ENCODE peak calls at places on chromosomes 16 and 17, in eight cellular contexts. Y is AG08396; Z is CD8-positive, alpha-beta memory T cell; H is thyroid gland; P is thoracic aorta; A is A549; G is mesenteric fat pad; M is SJCRH30. L is an unnamed sample.

GRCh38 chr16:85936761-85937343 is 37.9 kb downstream of the IRF8 start:
- DNase-seq in G (no peak), H (peak; percentile 67), P (no peak), Z (no peak), A (no peak), Y (no peak), M (no peak), L (peak; percentile 11)

GRCh38 chr16:54722210-54722676 is 208.4 kb upstream of the IRX5 start:
- DNase-seq in G (no peak), P (no peak), Y (no peak), H (no peak), Z (no peak), M (no peak), A (no peak), L (no peak)

GRCh38 chr17:17938388-17939107 is 33.7 kb downstream of the TOM1L2 start:
- DNase-seq in P (no peak), G (peak; percentile 26), A (no peak), M (no peak), Y (no peak), Z (no peak), H (no peak), L (no peak)

GRCh38 chr16:80518436-80518835 is 22.4 kb upstream of the DYNLRB2 start:
- DNase-seq in A (no peak), M (no peak), G (no peak), P (no peak), Y (no peak), Z (peak; percentile 58), H (no peak), L (peak; percentile 31)

GRCh38 chr16:11233727-11234376 is 22.2 kb downstream of the SOCS1 start:
- DNase-seq in M (no peak), Z (no peak), G (no peak), H (no peak), P (no peak), A (no peak), Y (no peak), L (no peak)

GRCh38 chr17:76123749-76124581 is 17.1 kb downstream of the FOXJ1 start:
- DNase-seq in A (no peak), P (no peak), Z (no peak), Y (peak; percentile 6), M (no peak), H (no peak), G (no peak), L (no peak)

GRCh38 chr17:35555695-35556094 is 4.9 kb downstream of the SLFN14 start:
- DNase-seq in P (no peak), A (no peak), H (no peak), G (no peak), Z (no peak), Y (no peak), M (no peak), L (no peak)

GRCh38 chr16:67942200-67942509 is 1.8 kb downstream of the LCAT start:
- DNase-seq in H (no peak), A (peak; percentile 67), M (peak; percentile 31), P (no peak), Z (no peak), G (no peak), Y (peak; percentile 66), L (peak; percentile 39)

GRCh38 chr16:53745126-53745525 is 41.2 kb downstream of the FTO start:
- DNase-seq in G (no peak), P (no peak), A (no peak), H (no peak), M (no peak), Y (no peak), Z (no peak), L (peak; percentile 45)

GRCh38 chr17:1002412-1002753 is 5.5 kb downstream of the TIMM22 start:
- DNase-seq in Y (no peak), P (no peak), A (no peak), H (no peak), G (no peak), Z (no peak), M (no peak), L (peak; percentile 72)

GRCh38 chr17:57595942-57596695 is 149.0 kb downstream of the CCDC182 start:
- DNase-seq in A (no peak), M (no peak), Y (no peak), H (no peak), Z (no peak), G (no peak), P (no peak), L (no peak)

GRCh38 chr17:6443692-6444572 is at the start of gene PIMREG:
- DNase-seq in P (peak; percentile 86), M (peak; percentile 96), Z (peak; percentile 88), H (peak; percentile 96), G (peak; percentile 99), Y (peak; percentile 99), A (peak; percentile 96), L (peak; percentile 85)

GRCh38 chr17:50722746-50723145 is 3.3 kb downstream of the LUC7L3 start:
- DNase-seq in Z (no peak), M (no peak), G (no peak), A (no peak), H (no peak), P (no peak), Y (no peak), L (no peak)

GRCh38 chr17:79699386-79700036 is 31.2 kb upstream of the ENPP7 start:
- DNase-seq in P (no peak), M (no peak), Z (no peak), A (no peak), H (no peak), G (no peak), Y (no peak), L (no peak)

GRCh38 chr16:51538707-51539604 is 387.9 kb upstream of the SALL1 start:
- DNase-seq in G (no peak), Y (peak; percentile 77), H (peak; percentile 18), P (no peak), M (peak; percentile 39), Z (no peak), A (peak; percentile 88), L (peak; percentile 97)

GRCh38 chr17:19482571-19482970 is 51.1 kb upstream of the SLC47A1 start:
- DNase-seq in A (no peak), M (no peak), Z (no peak), P (no peak), Y (no peak), H (no peak), G (no peak), L (peak; percentile 34)

GRCh38 chr16:10466861-10467260 is 81.0 kb downstream of the ATF7IP2 start:
- DNase-seq in A (no peak), Z (no peak), M (no peak), H (no peak), P (no peak), G (no peak), Y (no peak), L (no peak)

GRCh38 chr16:66742409-66742808 is 9.0 kb downstream of the DYNC1LI2 start:
- DNase-seq in G (no peak), A (no peak), P (no peak), M (no peak), H (no peak), Y (no peak), Z (no peak), L (no peak)

GRCh38 chr17:9470171-9470570 is 105.4 kb downstream of the STX8 start:
- DNase-seq in Y (no peak), P (no peak), A (no peak), H (no peak), M (no peak), G (no peak), Z (no peak), L (no peak)

GRCh38 chr16:69057400-69058378 is 47.8 kb upstream of the HAS3 start:
- DNase-seq in A (peak; percentile 95), Z (no peak), P (no peak), M (no peak), G (no peak), Y (peak; percentile 70), H (no peak), L (peak; percentile 97)

GRCh38 chr16:81455006-81455405 is 10.4 kb downstream of the CMIP start:
- DNase-seq in G (no peak), Y (no peak), H (no peak), M (no peak), P (no peak), Z (no peak), A (no peak), L (no peak)